ENCODE peak calls at places on chromosome 19, in six cellular contexts. K is Calu3; E is BE2C; I is tibial artery; R is fibroblast of lung; G is CD8-positive, alpha-beta T cell. T is an unnamed sample.

GRCh38 chr19:29927944-29928669 is 13.9 kb upstream of the URI1 start:
- DNase-seq in G (no peak), R (no peak), K (no peak), E (no peak), I (no peak), T (no peak)

GRCh38 chr19:17933414-17934129 is 757 bp downstream of the CCDC124 start:
- DNase-seq in E (no peak), I (no peak), G (no peak), K (no peak), R (peak; percentile 48), T (peak; percentile 23)

GRCh38 chr19:1266116-1266817 is 2.9 kb upstream of the CIRBP start:
- DNase-seq in E (peak; percentile 92), I (peak; percentile 73), K (peak; percentile 82), G (peak; percentile 78), R (peak; percentile 80), T (peak; percentile 84)

GRCh38 chr19:55652311-55653078 is 2.3 kb upstream of the U2AF2 start:
- DNase-seq in G (no peak), E (no peak), I (no peak), R (no peak), K (no peak), T (no peak)

GRCh38 chr19:42272989-42273406 is 3.9 kb downstream of the CIC start:
- DNase-seq in E (no peak), I (no peak), R (no peak), G (no peak), K (no peak), T (no peak)

GRCh38 chr19:56217039-56217949 is 15.2 kb downstream of the ZSCAN5C start:
- DNase-seq in G (no peak), I (peak; percentile 23), K (peak; percentile 16), R (peak; percentile 39), E (no peak), T (peak; percentile 16)

GRCh38 chr19:45323671-45324081 is 1.0 kb upstream of the CKM start:
- DNase-seq in E (no peak), K (peak; percentile 30), R (no peak), G (no peak), I (no peak), T (no peak)

GRCh38 chr19:32453736-32454135 is 48.2 kb downstream of the DPY19L3 start:
- DNase-seq in G (no peak), K (no peak), I (no peak), E (no peak), R (no peak), T (peak; percentile 29)

GRCh38 chr19:6568816-6569215 is 22.1 kb downstream of the CD70 start:
- DNase-seq in E (no peak), K (no peak), G (no peak), I (no peak), R (no peak), T (no peak)

GRCh38 chr19:5369962-5370367 is 29.4 kb upstream of the PTPRS start:
- DNase-seq in K (peak; percentile 65), R (peak; percentile 12), I (no peak), E (peak; percentile 78), G (no peak), T (peak; percentile 28)

DNA sequence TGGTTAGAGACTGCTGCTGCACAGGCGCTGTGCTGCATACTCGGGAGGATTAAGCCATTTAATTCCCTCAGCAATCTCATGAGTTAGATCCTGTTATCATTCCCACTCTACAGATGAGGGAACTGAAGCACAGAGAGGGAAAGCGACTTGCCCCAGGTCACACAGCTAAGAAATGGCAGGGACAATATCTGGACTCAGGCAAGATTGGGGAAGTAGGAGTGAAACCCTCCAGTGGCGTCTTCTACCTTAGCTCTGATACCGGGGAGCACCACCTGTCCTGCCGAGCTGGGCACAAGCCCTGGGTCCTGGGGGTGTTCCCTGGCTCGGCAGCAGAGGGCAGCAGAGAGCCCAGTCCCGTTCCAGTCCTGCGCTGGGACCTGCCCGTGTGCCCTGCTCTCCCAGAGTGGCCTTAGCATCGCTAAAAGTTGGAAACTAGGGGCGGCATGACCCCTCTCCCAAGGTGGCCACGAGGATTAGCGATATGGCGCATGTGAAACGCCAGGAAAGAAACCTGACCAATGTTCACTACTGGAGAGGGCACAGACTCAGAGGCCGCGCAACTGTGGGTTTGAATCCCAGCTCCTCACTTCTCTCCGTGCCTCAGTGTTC is 20.5 kb downstream of the CYTH2 start:
- DNase-seq in E (peak; percentile 81), G (peak; percentile 67), I (peak; percentile 53), K (peak; percentile 96), R (no peak), T (peak; percentile 65)
- TF ChIP-seq CTCF in E (peak; percentile 93), G (peak; percentile 88), I (peak; percentile 95), K (peak; percentile 91), R (peak; percentile 95), T (peak; percentile 95)

DNA sequence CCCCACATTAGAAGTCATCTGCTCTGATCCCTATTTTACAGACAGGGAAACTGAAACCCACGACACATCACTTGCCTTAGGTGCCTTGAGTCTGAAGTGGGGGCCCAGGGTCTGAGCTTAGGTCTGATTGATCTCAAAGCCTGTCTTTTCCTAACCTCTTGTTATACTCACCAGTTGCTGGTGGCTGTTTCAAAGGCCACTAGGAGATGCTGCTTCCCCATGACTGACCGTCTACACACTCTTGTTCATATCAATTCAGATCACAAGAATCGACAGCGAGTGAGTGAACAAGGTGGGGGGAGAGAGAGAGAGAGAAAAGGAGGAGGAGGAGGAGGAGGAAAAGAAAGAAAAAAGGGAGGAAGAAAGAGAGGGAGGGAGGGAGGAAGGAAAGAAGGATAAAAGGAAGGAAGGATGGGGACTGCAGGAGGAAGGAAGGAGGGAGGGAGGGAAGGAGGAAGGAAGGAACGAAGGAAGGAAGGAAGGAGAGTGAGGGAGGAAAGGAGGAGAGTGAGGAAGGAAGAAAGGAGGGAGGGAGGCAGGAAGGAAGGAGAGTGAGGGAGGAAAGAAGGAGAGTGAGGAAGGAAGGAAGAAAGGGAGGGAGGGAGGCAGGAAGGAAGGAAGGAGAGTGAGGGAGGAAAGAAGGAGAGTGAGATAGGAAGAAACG is 3.3 kb downstream of the OR10H1 start:
- DNase-seq in K (no peak), G (peak; percentile 16), I (no peak), R (no peak), E (no peak), T (no peak)
- TF ChIP-seq CTCF in K (peak; percentile 17), G (peak; percentile 42), I (no peak), R (no peak), E (no peak), T (no peak)

GRCh38 chr19:43316591-43317319 is 36.7 kb upstream of the CD177 start:
- DNase-seq in G (no peak), I (no peak), K (peak; percentile 41), R (peak; percentile 25), E (peak; percentile 59), T (peak; percentile 11)
- TF ChIP-seq CTCF in G (no peak), I (no peak), K (no peak), R (peak; percentile 31), E (peak; percentile 55), T (peak; percentile 25)

DNA sequence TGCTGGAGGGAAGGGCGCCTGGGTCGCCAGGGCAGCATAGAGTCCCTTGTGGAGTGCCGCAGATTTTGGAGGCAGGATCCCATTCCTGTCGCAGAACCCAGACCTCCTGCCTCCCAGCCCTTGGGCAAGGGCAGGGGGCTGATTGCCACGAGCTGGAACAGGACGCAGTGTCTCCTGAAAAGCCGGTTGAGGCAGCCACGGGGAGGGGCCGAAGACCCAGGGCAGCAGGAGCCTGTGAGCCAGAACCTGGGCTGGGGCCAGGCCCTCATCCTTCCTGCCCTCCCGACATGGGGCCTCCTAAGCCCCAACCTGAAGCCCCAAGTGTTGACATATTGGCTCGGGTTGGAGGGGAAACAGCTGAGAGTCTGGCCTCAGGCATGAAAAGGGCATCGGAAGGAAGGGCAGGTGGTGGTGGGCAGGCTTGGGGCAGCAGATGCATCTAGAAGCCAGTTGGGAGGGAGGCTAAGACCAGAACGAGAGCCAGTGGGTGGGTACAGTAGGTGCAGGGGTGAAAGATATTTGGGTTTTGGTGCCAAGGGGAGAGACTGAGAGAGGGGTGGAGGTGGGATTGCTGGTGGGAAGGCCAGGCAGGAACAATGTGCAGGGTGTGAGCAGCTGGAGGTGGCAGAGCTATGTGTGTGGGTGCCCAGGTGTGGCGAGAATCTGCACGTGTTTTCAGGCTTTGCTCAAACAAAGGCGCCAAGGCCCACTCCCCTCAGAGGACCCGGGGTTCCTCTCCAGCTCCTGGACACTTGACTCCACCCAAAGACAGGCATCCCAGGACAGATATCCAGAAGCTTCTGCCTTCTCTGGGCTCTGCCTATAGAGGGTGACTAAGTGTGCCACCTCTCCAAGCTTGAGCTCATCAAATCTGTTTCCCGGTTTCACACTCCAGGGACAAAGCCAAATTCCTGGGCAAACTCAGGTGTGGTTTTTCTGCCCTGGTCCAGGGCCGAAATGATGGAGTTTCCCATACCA is 1.4 kb upstream of the SBSN start:
- DNase-seq in K (no peak), I (no peak), E (no peak), R (no peak), G (no peak), T (no peak)
- TF ChIP-seq CTCF in K (no peak), I (no peak), E (no peak), R (no peak), G (no peak), T (no peak)

DNA sequence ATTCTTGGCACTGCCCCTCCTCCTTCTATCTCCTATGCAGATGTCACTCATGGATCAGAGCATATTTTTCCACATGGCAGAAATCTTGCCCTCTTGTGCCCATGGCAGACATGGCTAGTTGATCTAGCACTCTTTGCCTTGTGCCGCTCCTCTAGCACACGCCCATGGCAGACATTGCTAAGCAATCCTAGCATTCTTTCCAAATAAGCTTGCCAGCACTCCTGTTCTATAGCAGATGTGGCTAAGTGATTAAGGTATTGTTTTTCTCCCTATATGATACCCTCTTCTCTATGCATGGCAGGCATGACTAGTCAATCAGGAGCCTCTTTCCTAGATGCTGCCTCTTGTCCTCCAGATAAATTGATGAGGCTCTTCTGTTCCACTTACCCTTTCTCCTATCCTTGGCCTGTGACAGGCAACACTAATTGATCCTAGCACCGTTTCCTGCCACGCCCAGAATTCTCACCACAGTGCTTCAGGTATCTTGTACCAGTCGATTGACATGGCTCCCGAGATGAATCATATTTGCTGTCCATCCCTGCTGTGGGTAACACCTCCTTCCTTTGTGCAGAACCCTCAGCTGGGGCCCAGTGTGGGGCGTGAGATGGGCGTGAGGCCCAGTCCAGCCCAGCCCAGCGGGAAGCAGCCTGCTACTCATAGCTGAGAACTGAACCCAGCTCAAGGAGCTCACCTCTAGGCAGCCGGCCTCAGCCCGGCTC is 26.9 kb downstream of the TMED1 start:
- DNase-seq in I (no peak), R (peak; percentile 56), E (no peak), K (peak; percentile 31), G (no peak), T (peak; percentile 47)
- TF ChIP-seq CTCF in I (no peak), R (no peak), E (no peak), K (no peak), G (no peak), T (no peak)

DNA sequence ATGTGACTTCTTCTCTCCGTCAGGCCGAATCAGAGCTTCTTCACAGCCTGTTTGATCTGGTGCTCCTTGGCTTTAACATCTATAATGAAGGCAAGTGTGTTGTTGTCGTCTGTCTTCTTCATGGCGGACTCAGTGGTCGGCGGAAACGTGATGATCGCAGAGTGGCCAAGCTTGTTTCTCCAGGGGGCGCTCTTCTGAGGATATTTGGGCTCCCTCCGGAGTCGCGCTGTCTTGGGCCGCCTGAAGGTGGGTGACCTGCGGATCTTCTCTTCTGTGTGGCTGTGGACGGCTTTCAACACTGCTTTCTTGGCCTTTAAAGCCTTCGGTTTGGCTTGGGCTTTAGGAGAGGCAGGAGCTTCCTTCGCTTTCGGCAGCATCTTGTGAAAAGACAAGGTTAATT is 9.8 kb downstream of the TPRX1 start:
- DNase-seq in G (no peak), I (no peak), E (no peak), K (no peak), R (no peak), T (no peak)
- TF ChIP-seq CTCF in G (no peak), I (no peak), E (peak; percentile 20), K (no peak), R (no peak), T (peak; percentile 1)